ENCODE peak calls at places on chromosomes 13 and 19, in five cellular contexts. One of them, this sample, is unnamed.

GRCh38 chr19:35963514-35963913 is 27.3 kb downstream of the LRFN3 start:
- DNase-seq in ovary: peak
- DNase-seq in psoas muscle: no peak
- DNase-seq in RWPE1: peak
- DNase-seq in hepatic stellate cell: peak
- DNase-seq in this sample: peak

GRCh38 chr13:109816112-109816978 is 30.0 kb upstream of the IRS2 start:
- DNase-seq in ovary: no peak
- DNase-seq in psoas muscle: no peak
- DNase-seq in RWPE1: peak
- DNase-seq in hepatic stellate cell: no peak
- DNase-seq in this sample: peak

GRCh38 chr13:35722438-35723060 is 246.1 kb upstream of the MAB21L1 start:
- DNase-seq in ovary: peak
- DNase-seq in psoas muscle: no peak
- DNase-seq in RWPE1: no peak
- DNase-seq in hepatic stellate cell: no peak
- DNase-seq in this sample: no peak

GRCh38 chr13:48727252-48728011 is 73.7 kb downstream of the CYSLTR2 start:
- DNase-seq in ovary: peak
- DNase-seq in psoas muscle: no peak
- DNase-seq in RWPE1: no peak
- DNase-seq in hepatic stellate cell: no peak
- DNase-seq in this sample: no peak

GRCh38 chr13:97141564-97142005 is 80.5 kb upstream of the MBNL2 start:
- DNase-seq in ovary: no peak
- DNase-seq in psoas muscle: no peak
- DNase-seq in RWPE1: peak
- DNase-seq in hepatic stellate cell: peak
- DNase-seq in this sample: peak

GRCh38 chr19:16001481-16002312 is 52.9 kb downstream of the OR10H4 start:
- DNase-seq in ovary: no peak
- DNase-seq in psoas muscle: no peak
- DNase-seq in RWPE1: peak
- DNase-seq in hepatic stellate cell: peak
- DNase-seq in this sample: peak

GRCh38 chr13:51645154-51645650 is 60.9 kb downstream of the WDFY2 start:
- DNase-seq in ovary: no peak
- DNase-seq in psoas muscle: no peak
- DNase-seq in RWPE1: peak
- DNase-seq in hepatic stellate cell: peak
- DNase-seq in this sample: peak

GRCh38 chr13:105616313-105617075 is 919.0 kb downstream of the EFNB2 start:
- DNase-seq in ovary: no peak
- DNase-seq in psoas muscle: no peak
- DNase-seq in RWPE1: no peak
- DNase-seq in hepatic stellate cell: no peak
- DNase-seq in this sample: no peak

This sample was measured in epithelial cell of esophagus.